ENCODE peak calls at places on chromosomes 2 and 18, in five cellular contexts. K, Y, I, F and U are unnamed samples.
A peak's percentile ranks its signal among the peaks of the same experiment; 100 is the strongest.

GRCh38 chr2:71604709-71605085 is 151.3 kb downstream of the DYSF start:
- DNase-seq in K (peak; percentile 5), Y (no peak), I (no peak), F (no peak), U (peak; percentile 50)

GRCh38 chr2:136108461-136108860 is 9.5 kb downstream of the CXCR4 start:
- DNase-seq in K (no peak), Y (no peak), I (no peak), F (no peak), U (no peak)

GRCh38 chr18:69840445-69840844 is 107.2 kb downstream of the CD226 start:
- DNase-seq in K (no peak), Y (no peak), I (no peak), F (no peak), U (no peak)

GRCh38 chr18:54983041-54983686 is 23.9 kb upstream of the CCDC68 start:
- DNase-seq in K (no peak), Y (peak; percentile 37), I (peak; percentile 59), F (peak; percentile 52), U (no peak)

GRCh38 chr18:48106976-48107781 is 176.7 kb upstream of the SMAD2 start:
- DNase-seq in K (no peak), Y (no peak), I (no peak), F (no peak), U (no peak)

GRCh38 chr18:7221424-7222155 is 9.3 kb upstream of the LRRC30 start:
- DNase-seq in K (no peak), Y (no peak), I (peak; percentile 84), F (peak; percentile 65), U (no peak)

GRCh38 chr18:79523221-79523737 is 127.5 kb downstream of the NFATC1 start:
- DNase-seq in K (no peak), Y (no peak), I (no peak), F (no peak), U (no peak)

GRCh38 chr2:239035997-239036731 is 188.3 kb downstream of the TWIST2 start:
- DNase-seq in K (no peak), Y (no peak), I (no peak), F (no peak), U (no peak)

GRCh38 chr2:70690846-70691245 is 77.2 kb downstream of the ADD2 start:
- DNase-seq in K (no peak), Y (no peak), I (no peak), F (no peak), U (no peak)

GRCh38 chr2:206805922-206806607 is 40.7 kb downstream of the FASTKD2 start:
- DNase-seq in K (no peak), Y (no peak), I (no peak), F (peak; percentile 58), U (no peak)

GRCh38 chr2:60602828-60603532 is 49.5 kb upstream of the BCL11A start:
- DNase-seq in K (no peak), Y (no peak), I (no peak), F (no peak), U (no peak)